ENCODE peak calls at places on chromosomes 13 and 19, in seven cellular contexts. One of them, this sample, is unnamed.

GRCh38 chr13:22198001-22198400 is 527.1 kb downstream of the FGF9 start:
- DNase-seq in endothelial cell of umbilical vein: no peak
- DNase-seq in Peyer's patch: no peak
- DNase-seq in prostate gland: peak; percentile 8
- DNase-seq in adrenal gland: no peak
- DNase-seq in stomach: peak; percentile 34
- DNase-seq in esophagus squamous epithelium: no peak
- DNase-seq in this sample: no peak

GRCh38 chr19:1516395-1516753 is 3.6 kb upstream of the ADAMTSL5 start:
- DNase-seq in endothelial cell of umbilical vein: no peak
- DNase-seq in Peyer's patch: no peak
- DNase-seq in prostate gland: no peak
- DNase-seq in adrenal gland: no peak
- DNase-seq in stomach: no peak
- DNase-seq in esophagus squamous epithelium: no peak
- DNase-seq in this sample: no peak

GRCh38 chr13:91347996-91348905 is 764 bp downstream of the MIR17HG start:
- DNase-seq in endothelial cell of umbilical vein: peak; percentile 23
- DNase-seq in Peyer's patch: peak; percentile 72
- DNase-seq in prostate gland: peak; percentile 20
- DNase-seq in adrenal gland: peak; percentile 57
- DNase-seq in stomach: peak; percentile 53
- DNase-seq in esophagus squamous epithelium: no peak
- DNase-seq in this sample: peak; percentile 62

GRCh38 chr13:98890186-98890585 is 87.7 kb downstream of the DOCK9 start:
- DNase-seq in endothelial cell of umbilical vein: peak; percentile 47
- DNase-seq in Peyer's patch: no peak
- DNase-seq in prostate gland: peak; percentile 41
- DNase-seq in adrenal gland: no peak
- DNase-seq in stomach: no peak
- DNase-seq in esophagus squamous epithelium: no peak
- DNase-seq in this sample: no peak

GRCh38 chr13:28329395-28330158 is 165.4 kb downstream of the FLT1 start:
- DNase-seq in endothelial cell of umbilical vein: peak; percentile 99
- DNase-seq in Peyer's patch: no peak
- DNase-seq in prostate gland: no peak
- DNase-seq in adrenal gland: no peak
- DNase-seq in stomach: no peak
- DNase-seq in esophagus squamous epithelium: no peak
- DNase-seq in this sample: peak; percentile 42

GRCh38 chr19:58374200-58374599 is 6.6 kb downstream of the ZNF837 start:
- DNase-seq in endothelial cell of umbilical vein: no peak
- DNase-seq in Peyer's patch: no peak
- DNase-seq in prostate gland: no peak
- DNase-seq in adrenal gland: no peak
- DNase-seq in stomach: no peak
- DNase-seq in esophagus squamous epithelium: no peak
- DNase-seq in this sample: no peak

GRCh38 chr13:68609671-68610070 is 1379.5 kb upstream of the PCDH9 start:
- DNase-seq in endothelial cell of umbilical vein: no peak
- DNase-seq in Peyer's patch: no peak
- DNase-seq in prostate gland: no peak
- DNase-seq in adrenal gland: no peak
- DNase-seq in stomach: no peak
- DNase-seq in esophagus squamous epithelium: no peak
- DNase-seq in this sample: no peak

GRCh38 chr13:48849515-48849914 is 126.2 kb upstream of the FNDC3A start:
- DNase-seq in endothelial cell of umbilical vein: no peak
- DNase-seq in Peyer's patch: no peak
- DNase-seq in prostate gland: no peak
- DNase-seq in adrenal gland: no peak
- DNase-seq in stomach: no peak
- DNase-seq in esophagus squamous epithelium: no peak
- DNase-seq in this sample: no peak

GRCh38 chr19:47240996-47241918 is 10.3 kb upstream of the BBC3 start:
- DNase-seq in endothelial cell of umbilical vein: peak; percentile 72
- DNase-seq in Peyer's patch: peak; percentile 76
- DNase-seq in prostate gland: peak; percentile 70
- DNase-seq in adrenal gland: peak; percentile 84
- DNase-seq in stomach: peak; percentile 89
- DNase-seq in esophagus squamous epithelium: no peak
- DNase-seq in this sample: peak; percentile 75

GRCh38 chr19:9645466-9645865 is 24.4 kb upstream of the ZNF561 start:
- DNase-seq in endothelial cell of umbilical vein: no peak
- DNase-seq in Peyer's patch: no peak
- DNase-seq in prostate gland: no peak
- DNase-seq in adrenal gland: no peak
- DNase-seq in stomach: no peak
- DNase-seq in esophagus squamous epithelium: no peak
- DNase-seq in this sample: no peak

GRCh38 chr13:101623469-101624209 is 171.2 kb downstream of the ITGBL1 start:
- DNase-seq in endothelial cell of umbilical vein: peak; percentile 67
- DNase-seq in Peyer's patch: no peak
- DNase-seq in prostate gland: no peak
- DNase-seq in adrenal gland: no peak
- DNase-seq in stomach: no peak
- DNase-seq in esophagus squamous epithelium: no peak
- DNase-seq in this sample: no peak

GRCh38 chr19:49570138-49570856 is 10.1 kb downstream of the NOSIP start:
- DNase-seq in endothelial cell of umbilical vein: peak; percentile 80
- DNase-seq in Peyer's patch: no peak
- DNase-seq in prostate gland: peak; percentile 53
- DNase-seq in adrenal gland: peak; percentile 64
- DNase-seq in stomach: peak; percentile 65
- DNase-seq in esophagus squamous epithelium: no peak
- DNase-seq in this sample: peak; percentile 62

GRCh38 chr13:26971990-26972888 is 199.4 kb downstream of the USP12 start:
- DNase-seq in endothelial cell of umbilical vein: no peak
- DNase-seq in Peyer's patch: peak; percentile 83
- DNase-seq in prostate gland: no peak
- DNase-seq in adrenal gland: no peak
- DNase-seq in stomach: peak; percentile 69
- DNase-seq in esophagus squamous epithelium: no peak
- DNase-seq in this sample: no peak

GRCh38 chr19:51799311-51799997 is 4.5 kb downstream of the FPR3 start:
- DNase-seq in endothelial cell of umbilical vein: peak; percentile 67
- DNase-seq in Peyer's patch: no peak
- DNase-seq in prostate gland: peak; percentile 84
- DNase-seq in adrenal gland: peak; percentile 79
- DNase-seq in stomach: peak; percentile 39
- DNase-seq in esophagus squamous epithelium: no peak
- DNase-seq in this sample: peak; percentile 93

GRCh38 chr19:49567722-49568454 is 12.5 kb downstream of the NOSIP start:
- DNase-seq in endothelial cell of umbilical vein: no peak
- DNase-seq in Peyer's patch: no peak
- DNase-seq in prostate gland: no peak
- DNase-seq in adrenal gland: no peak
- DNase-seq in stomach: no peak
- DNase-seq in esophagus squamous epithelium: no peak
- DNase-seq in this sample: no peak

GRCh38 chr13:41059896-41060722 is 1.2 kb upstream of the WBP4 start:
- DNase-seq in endothelial cell of umbilical vein: peak; percentile 90
- DNase-seq in Peyer's patch: peak; percentile 96
- DNase-seq in prostate gland: peak; percentile 83
- DNase-seq in adrenal gland: peak; percentile 89
- DNase-seq in stomach: peak; percentile 87
- DNase-seq in esophagus squamous epithelium: peak; percentile 26
- DNase-seq in this sample: peak; percentile 90

GRCh38 chr13:23608704-23609413 is 38.6 kb downstream of the TNFRSF19 start:
- DNase-seq in endothelial cell of umbilical vein: peak; percentile 88
- DNase-seq in Peyer's patch: no peak
- DNase-seq in prostate gland: no peak
- DNase-seq in adrenal gland: peak; percentile 49
- DNase-seq in stomach: no peak
- DNase-seq in esophagus squamous epithelium: no peak
- DNase-seq in this sample: peak; percentile 38

GRCh38 chr19:10290876-10291553 is 1.3 kb downstream of the ICAM5 start:
- DNase-seq in endothelial cell of umbilical vein: no peak
- DNase-seq in Peyer's patch: peak; percentile 69
- DNase-seq in prostate gland: no peak
- DNase-seq in adrenal gland: no peak
- DNase-seq in stomach: peak; percentile 48
- DNase-seq in esophagus squamous epithelium: no peak
- DNase-seq in this sample: peak; percentile 47

GRCh38 chr13:21256351-21256761 is 79.9 kb downstream of the MRPL57 start:
- DNase-seq in endothelial cell of umbilical vein: no peak
- DNase-seq in Peyer's patch: no peak
- DNase-seq in prostate gland: no peak
- DNase-seq in adrenal gland: no peak
- DNase-seq in stomach: no peak
- DNase-seq in esophagus squamous epithelium: no peak
- DNase-seq in this sample: no peak

GRCh38 chr13:45402641-45403040 is 15.5 kb downstream of the SLC25A30 start:
- DNase-seq in endothelial cell of umbilical vein: no peak
- DNase-seq in Peyer's patch: no peak
- DNase-seq in prostate gland: no peak
- DNase-seq in adrenal gland: no peak
- DNase-seq in stomach: no peak
- DNase-seq in esophagus squamous epithelium: no peak
- DNase-seq in this sample: no peak

GRCh38 chr13:97719759-97720158 is 233.7 kb upstream of the IPO5 start:
- DNase-seq in endothelial cell of umbilical vein: no peak
- DNase-seq in Peyer's patch: no peak
- DNase-seq in prostate gland: no peak
- DNase-seq in adrenal gland: no peak
- DNase-seq in stomach: no peak
- DNase-seq in esophagus squamous epithelium: no peak
- DNase-seq in this sample: no peak

GRCh38 chr19:39474139-39474620 is 6.5 kb upstream of the TIMM50 start:
- DNase-seq in endothelial cell of umbilical vein: peak; percentile 37
- DNase-seq in Peyer's patch: peak; percentile 67
- DNase-seq in prostate gland: peak; percentile 29
- DNase-seq in adrenal gland: peak; percentile 59
- DNase-seq in stomach: peak; percentile 52
- DNase-seq in esophagus squamous epithelium: no peak
- DNase-seq in this sample: peak; percentile 66

GRCh38 chr13:24066405-24067292 is 93.9 kb upstream of the SPATA13 start:
- DNase-seq in endothelial cell of umbilical vein: no peak
- DNase-seq in Peyer's patch: no peak
- DNase-seq in prostate gland: no peak
- DNase-seq in adrenal gland: no peak
- DNase-seq in stomach: no peak
- DNase-seq in esophagus squamous epithelium: no peak
- DNase-seq in this sample: no peak

GRCh38 chr19:7888145-7888825 is at the start of gene LRRC8E:
- DNase-seq in endothelial cell of umbilical vein: peak; percentile 33
- DNase-seq in Peyer's patch: peak; percentile 86
- DNase-seq in prostate gland: peak; percentile 46
- DNase-seq in adrenal gland: peak; percentile 68
- DNase-seq in stomach: peak; percentile 79
- DNase-seq in esophagus squamous epithelium: no peak
- DNase-seq in this sample: peak; percentile 43
- TF ChIP-seq POLR2A in endothelial cell of umbilical vein: no peak
- TF ChIP-seq POLR2A in Peyer's patch: no peak
- TF ChIP-seq POLR2A in prostate gland: peak; percentile 67
- TF ChIP-seq POLR2A in adrenal gland: peak; percentile 73
- TF ChIP-seq POLR2A in stomach: no peak
- TF ChIP-seq POLR2A in esophagus squamous epithelium: peak; percentile 45
- TF ChIP-seq POLR2A in this sample: no peak

GRCh38 chr13:50357586-50358118 is 342.4 kb downstream of the KCNRG start:
- DNase-seq in endothelial cell of umbilical vein: peak; percentile 27
- DNase-seq in Peyer's patch: no peak
- DNase-seq in prostate gland: peak; percentile 88
- DNase-seq in adrenal gland: peak; percentile 78
- DNase-seq in stomach: peak; percentile 58
- DNase-seq in esophagus squamous epithelium: no peak
- DNase-seq in this sample: no peak

GRCh38 chr13:50358221-50358620 is 343.0 kb downstream of the KCNRG start:
- DNase-seq in endothelial cell of umbilical vein: peak; percentile 25
- DNase-seq in Peyer's patch: no peak
- DNase-seq in prostate gland: no peak
- DNase-seq in adrenal gland: no peak
- DNase-seq in stomach: no peak
- DNase-seq in esophagus squamous epithelium: no peak
- DNase-seq in this sample: no peak

GRCh38 chr13:50359779-50360178 is 344.5 kb downstream of the KCNRG start:
- DNase-seq in endothelial cell of umbilical vein: no peak
- DNase-seq in Peyer's patch: no peak
- DNase-seq in prostate gland: no peak
- DNase-seq in adrenal gland: no peak
- DNase-seq in stomach: no peak
- DNase-seq in esophagus squamous epithelium: no peak
- DNase-seq in this sample: no peak

GRCh38 chr13:50357136-50357535 is 341.9 kb downstream of the KCNRG start:
- DNase-seq in endothelial cell of umbilical vein: no peak
- DNase-seq in Peyer's patch: no peak
- DNase-seq in prostate gland: no peak
- DNase-seq in adrenal gland: no peak
- DNase-seq in stomach: no peak
- DNase-seq in esophagus squamous epithelium: no peak
- DNase-seq in this sample: no peak

GRCh38 chr13:50358715-50359367 is 343.6 kb downstream of the KCNRG start:
- DNase-seq in endothelial cell of umbilical vein: no peak
- DNase-seq in Peyer's patch: no peak
- DNase-seq in prostate gland: no peak
- DNase-seq in adrenal gland: no peak
- DNase-seq in stomach: no peak
- DNase-seq in esophagus squamous epithelium: no peak
- DNase-seq in this sample: no peak
- H3K27me3 ChIP-seq in endothelial cell of umbilical vein: no peaks in the 10 kb centered on the region
- H3K27me3 ChIP-seq in Peyer's patch: no peaks in the 10 kb centered on the region
- H3K27me3 ChIP-seq in prostate gland: no peaks in the 10 kb centered on the region
- H3K27me3 ChIP-seq in adrenal gland: no peaks in the 10 kb centered on the region
- H3K27me3 ChIP-seq in stomach: no peaks in the 10 kb centered on the region
- H3K27me3 ChIP-seq in esophagus squamous epithelium: no peaks in the 10 kb centered on the region
- H3K27me3 ChIP-seq in this sample: no peaks in the 10 kb centered on the region

DNA sequence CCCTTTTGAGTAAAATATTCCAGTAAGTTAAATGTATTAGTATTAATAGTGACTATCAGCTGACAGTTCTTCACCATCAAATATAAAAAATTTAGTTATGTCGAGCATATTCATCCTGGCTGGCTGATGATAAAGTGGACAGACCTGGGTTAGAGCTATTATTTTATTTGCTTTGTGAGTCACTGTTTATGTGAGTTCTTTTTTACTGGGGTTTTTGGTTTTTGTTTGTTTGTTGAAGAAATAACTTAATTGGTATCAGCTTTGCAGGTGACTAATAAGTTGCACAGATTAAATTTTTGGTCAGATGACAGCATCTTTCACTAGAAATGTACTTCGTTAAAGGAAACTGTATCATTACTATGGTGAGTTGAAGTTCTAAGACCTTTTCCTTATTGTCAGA is 224.7 kb downstream of the GGACT start:
- DNase-seq in endothelial cell of umbilical vein: peak; percentile 46
- DNase-seq in Peyer's patch: no peak
- DNase-seq in prostate gland: no peak
- DNase-seq in adrenal gland: no peak
- DNase-seq in stomach: no peak
- DNase-seq in esophagus squamous epithelium: no peak
- DNase-seq in this sample: no peak
- H3K27ac ChIP-seq in endothelial cell of umbilical vein: no peak overlapping the region
- H3K27ac ChIP-seq in Peyer's patch: no peak overlapping the region
- H3K27ac ChIP-seq in prostate gland: no peak overlapping the region
- H3K27ac ChIP-seq in adrenal gland: no peak overlapping the region
- H3K27ac ChIP-seq in stomach: no peak overlapping the region
- H3K27ac ChIP-seq in esophagus squamous epithelium: no peak overlapping the region
- H3K27ac ChIP-seq in this sample: no peak overlapping the region

DNA sequence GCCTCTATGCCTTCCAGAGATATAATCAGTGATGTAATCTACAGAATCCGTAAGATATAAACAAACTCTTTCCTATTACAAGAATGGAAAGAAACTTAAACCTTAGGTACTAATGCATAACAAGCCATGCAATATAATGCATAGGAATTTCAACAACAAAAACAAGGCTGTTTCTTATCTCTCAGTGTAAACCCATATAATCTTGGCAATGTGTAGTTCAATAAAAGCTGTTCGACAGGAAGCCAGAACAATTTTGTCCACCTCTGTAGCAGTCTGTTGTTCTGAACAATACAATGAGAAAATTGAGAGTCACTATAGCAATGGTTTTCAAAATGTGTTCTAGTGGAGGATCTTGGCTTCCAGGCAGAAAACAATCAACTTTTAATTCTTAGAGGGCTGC is 111.5 kb upstream of the FREM2 start:
- DNase-seq in endothelial cell of umbilical vein: no peak
- DNase-seq in Peyer's patch: no peak
- DNase-seq in prostate gland: no peak
- DNase-seq in adrenal gland: no peak
- DNase-seq in stomach: no peak
- DNase-seq in esophagus squamous epithelium: no peak
- DNase-seq in this sample: no peak
- TF ChIP-seq POLR2A in endothelial cell of umbilical vein: no peak
- TF ChIP-seq POLR2A in Peyer's patch: no peak
- TF ChIP-seq POLR2A in prostate gland: no peak
- TF ChIP-seq POLR2A in adrenal gland: no peak
- TF ChIP-seq POLR2A in stomach: no peak
- TF ChIP-seq POLR2A in esophagus squamous epithelium: no peak
- TF ChIP-seq POLR2A in this sample: no peak

This sample was measured in ovary.